ENCODE peak calls at places on chromosomes 6 and 20, in six cellular contexts. I, U, O, V, C and W are unnamed samples. For H3K9me3, the result is how much of the 10 kb centered on the place peaks cover.

GRCh38 chr6:127459231-127459641 is at the start of gene KIAA0408:
- DNase-seq in I (peak), C (peak), U (peak), V (peak), O (peak), W (peak)

GRCh38 chr6:158694913-158695312 is 45.1 kb downstream of the SYTL3 start:
- DNase-seq in V (no peak), C (no peak), I (no peak), U (no peak), O (no peak), W (no peak)

GRCh38 chr6:127051571-127052260 is 66.8 kb upstream of the RSPO3 start:
- DNase-seq in I (no peak), O (no peak), C (peak), V (no peak), U (no peak), W (peak)

GRCh38 chr6:127471379-127472255 is 12.4 kb upstream of the KIAA0408 start:
- DNase-seq in C (peak), V (no peak), O (no peak), I (no peak), U (no peak), W (no peak)

GRCh38 chr20:6836821-6837374 is 69.4 kb downstream of the BMP2 start:
- DNase-seq in I (no peak), C (no peak), U (no peak), V (no peak), O (no peak), W (no peak)

GRCh38 chr6:100808638-100809275 is 72.4 kb downstream of the ASCC3 start:
- DNase-seq in I (no peak), U (no peak), V (no peak), C (peak), O (no peak), W (peak)

GRCh38 chr6:71420693-71421328 is 132.2 kb downstream of the OGFRL1 start:
- DNase-seq in U (peak), V (peak), O (peak), I (peak), C (peak), W (peak)

GRCh38 chr6:114063956-114064355 is 93.0 kb upstream of the HDAC2 start:
- DNase-seq in C (peak), I (no peak), V (no peak), O (no peak), U (no peak), W (no peak)

GRCh38 chr6:90369024-90369519 is 72.4 kb upstream of the BACH2 start:
- DNase-seq in V (peak), U (peak), I (peak), O (peak), C (peak), W (peak)

GRCh38 chr6:170098428-170099170 is 192.3 kb downstream of the DLL1 start:
- DNase-seq in O (no peak), C (no peak), U (no peak), V (peak), I (peak), W (no peak)

GRCh38 chr6:18262812-18263560 is 1.3 kb downstream of the DEK start:
- DNase-seq in C (no peak), V (no peak), U (no peak), I (no peak), O (no peak), W (peak)

GRCh38 chr20:50543326-50543725 is 33.1 kb downstream of the PTPN1 start:
- DNase-seq in O (no peak), C (no peak), V (no peak), U (no peak), I (no peak), W (no peak)

GRCh38 chr20:50548396-50548795 is 38.2 kb downstream of the PTPN1 start:
- DNase-seq in O (no peak), I (no peak), V (no peak), U (no peak), C (no peak), W (no peak)

GRCh38 chr20:50546729-50547314 is 36.6 kb downstream of the PTPN1 start:
- DNase-seq in C (no peak), U (no peak), O (no peak), I (no peak), V (no peak), W (no peak)

GRCh38 chr20:50547956-50548355 is 37.8 kb downstream of the PTPN1 start:
- DNase-seq in O (no peak), C (no peak), I (no peak), U (no peak), V (no peak), W (no peak)

DNA sequence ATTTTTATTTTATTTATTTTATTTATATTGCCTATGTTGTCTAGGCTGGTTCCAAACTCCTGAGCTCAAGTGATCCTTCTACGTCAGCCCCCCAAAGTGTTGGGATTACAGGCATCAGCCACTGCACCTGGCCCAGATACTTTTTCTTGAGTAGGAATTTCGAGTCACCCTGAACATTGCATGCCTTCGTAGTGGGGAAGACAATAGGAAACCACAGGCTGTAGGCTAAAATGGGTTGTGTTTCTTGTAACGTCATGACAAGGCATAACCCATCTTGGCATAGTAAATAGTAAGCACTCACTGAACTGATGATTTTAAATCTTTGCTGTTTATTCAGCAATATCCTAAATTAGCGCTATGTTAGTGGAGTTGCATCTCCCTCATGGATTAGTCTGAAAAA is 34.9 kb downstream of the PTPN1 start:
- DNase-seq in I (no peak), O (no peak), U (no peak), C (peak), V (no peak), W (no peak)
- H3K9me3 ChIP-seq in I (under half), O (under half), U (under half), C (under half), V (under half), W (under half)

GRCh38 chr6:37974381-37974780 is 154.9 kb downstream of the ZFAND3 start:
- DNase-seq in C (no peak), U (no peak), O (no peak), I (no peak), V (no peak), W (no peak)

GRCh38 chr6:37977715-37978114 is 158.2 kb downstream of the ZFAND3 start:
- DNase-seq in V (no peak), U (no peak), O (no peak), I (no peak), C (no peak), W (no peak)

GRCh38 chr6:37971711-37972410 is 152.3 kb downstream of the ZFAND3 start:
- DNase-seq in C (no peak), V (no peak), O (no peak), U (no peak), I (no peak), W (no peak)

GRCh38 chr6:37972994-37973757 is 153.6 kb downstream of the ZFAND3 start:
- DNase-seq in O (no peak), I (no peak), C (no peak), U (no peak), V (no peak), W (no peak)

DNA sequence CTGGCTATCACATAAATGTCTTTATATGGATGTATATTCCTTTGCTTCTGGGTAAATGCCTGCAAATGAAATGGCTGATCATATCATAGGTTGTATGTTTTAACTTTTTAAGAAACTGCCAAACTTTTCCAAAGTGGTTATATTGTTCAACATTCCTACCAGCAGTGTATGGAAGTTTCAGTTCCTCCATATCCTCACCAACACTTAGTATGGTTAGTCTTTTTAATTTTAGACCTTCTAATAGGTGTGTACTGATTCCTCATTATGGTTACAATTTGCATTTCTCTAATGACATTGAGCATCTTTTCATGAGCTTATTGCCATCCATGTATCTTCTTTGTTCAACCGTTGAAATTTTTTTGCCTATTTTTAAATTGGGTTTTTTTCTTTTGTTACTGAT is 155.4 kb downstream of the ZFAND3 start:
- DNase-seq in V (no peak), I (no peak), O (no peak), C (no peak), U (no peak), W (no peak)
- H3K9me3 ChIP-seq in V (under half), I (under half), O (under half), C (under half), U (under half), W (under half)

DNA sequence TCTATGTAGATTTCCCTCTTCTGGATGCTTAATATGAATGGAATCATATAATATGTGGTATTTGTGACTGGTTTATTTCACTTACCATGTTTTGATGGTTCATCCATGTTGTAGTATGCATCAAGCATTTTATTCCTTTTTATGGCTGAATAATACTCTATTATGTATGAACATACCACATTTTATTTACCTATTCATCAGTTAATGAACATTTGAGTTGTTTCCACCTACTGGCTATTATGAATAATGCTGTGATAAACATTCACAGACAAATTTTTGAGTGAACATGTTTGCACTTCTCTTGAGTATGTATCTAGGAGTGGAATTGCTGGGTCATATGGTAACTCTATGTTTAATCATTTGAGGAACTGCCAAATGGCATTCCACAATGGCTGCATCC is 14.9 kb upstream of the ZNF451 start:
- DNase-seq in C (no peak), V (no peak), I (no peak), U (no peak), O (no peak), W (no peak)
- H3K9me3 ChIP-seq in C (under half), V (under half), I (under half), U (under half), O (under half), W (under half)

GRCh38 chr6:31216208-31216898 is 45.9 kb upstream of the POU5F1 start:
- DNase-seq in C (no peak), O (peak), U (no peak), V (no peak), I (no peak), W (peak)
- H3K9me3 ChIP-seq in C (under half), O (under half), U (under half), V (under half), I (under half), W (under half)

DNA sequence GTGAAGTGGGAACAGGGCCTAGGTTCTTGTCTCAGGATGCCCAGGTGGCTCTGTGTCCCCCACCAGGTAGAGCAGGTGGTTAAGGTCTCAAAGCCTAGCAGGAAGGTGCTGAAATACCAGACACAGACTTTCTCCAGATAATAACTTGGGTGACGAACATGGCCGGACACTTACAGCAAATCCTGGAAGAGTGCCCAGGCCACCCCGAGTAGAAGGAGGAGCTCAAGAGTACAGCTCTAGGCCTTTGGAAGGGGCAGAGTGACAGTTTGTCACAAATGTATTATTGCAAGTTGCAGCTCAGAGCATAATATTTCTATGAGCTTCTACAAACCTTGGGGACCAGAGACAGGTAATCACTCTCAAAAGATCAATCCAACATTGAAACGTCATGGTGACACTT is 251.6 kb upstream of the SOX4 start:
- DNase-seq in O (no peak), I (no peak), C (no peak), U (no peak), V (peak), W (no peak)
- H3K9me3 ChIP-seq in O (under half), I (under half), C (under half), U (under half), V (under half), W (under half)

GRCh38 chr6:107401573-107401972 is 57.8 kb downstream of the PDSS2 start:
- DNase-seq in V (no peak), O (no peak), C (no peak), I (no peak), U (no peak), W (no peak)
- H3K9me3 ChIP-seq in V (under half), O (under half), C (under half), I (under half), U (under half), W (under half)

DNA sequence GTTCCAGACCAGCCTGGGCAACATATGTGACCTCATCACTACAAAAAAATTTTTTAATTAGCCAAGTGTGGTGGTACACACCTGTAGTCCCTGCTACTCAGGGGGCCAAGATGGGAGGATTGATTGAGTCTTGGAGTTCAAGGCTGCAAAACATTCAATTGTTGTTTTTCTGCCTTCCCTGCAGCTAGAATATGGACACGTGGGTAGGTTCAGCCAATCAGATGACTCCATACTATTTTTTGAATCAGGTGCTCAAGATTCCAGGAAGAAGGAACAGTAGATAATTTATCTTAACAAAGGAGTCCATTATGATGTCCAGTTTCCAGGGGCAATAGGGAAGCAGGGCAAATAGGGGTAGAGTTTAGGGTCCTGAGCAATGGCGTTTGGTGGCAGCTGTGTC is 2.4 kb upstream of the DEFB119 start:
- DNase-seq in C (no peak), I (no peak), U (no peak), O (no peak), V (no peak), W (no peak)
- H3K9me3 ChIP-seq in C (under half), I (under half), U (under half), O (under half), V (under half), W (under half)

GRCh38 chr20:55744896-55745295 is 260.4 kb downstream of the CBLN4 start:
- DNase-seq in V (no peak), I (peak), O (peak), C (no peak), U (no peak), W (no peak)

GRCh38 chr20:55740076-55740475 is 265.2 kb downstream of the CBLN4 start:
- DNase-seq in O (no peak), V (no peak), C (no peak), U (no peak), I (no peak), W (peak)

GRCh38 chr20:55746723-55747122 is 258.6 kb downstream of the CBLN4 start:
- DNase-seq in I (no peak), C (no peak), O (no peak), V (no peak), U (no peak), W (no peak)

GRCh38 chr20:55745840-55746239 is 259.5 kb downstream of the CBLN4 start:
- DNase-seq in O (no peak), V (no peak), I (no peak), C (no peak), U (no peak), W (no peak)
- H3K9me3 ChIP-seq in O (under half), V (under half), I (under half), C (under half), U (under half), W (under half)

GRCh38 chr20:41599699-41600104 is 18.5 kb downstream of the CHD6 start:
- DNase-seq in O (peak), U (no peak), C (peak), V (no peak), I (no peak), W (no peak)

GRCh38 chr20:41594514-41595322 is 23.5 kb downstream of the CHD6 start:
- DNase-seq in V (no peak), O (no peak), I (no peak), C (no peak), U (no peak), W (no peak)

GRCh38 chr20:41600926-41601631 is 17.1 kb downstream of the CHD6 start:
- DNase-seq in C (no peak), O (no peak), V (no peak), I (no peak), U (no peak), W (no peak)

GRCh38 chr20:41601742-41602141 is 16.4 kb downstream of the CHD6 start:
- DNase-seq in I (no peak), O (no peak), C (no peak), U (no peak), V (no peak), W (no peak)

DNA sequence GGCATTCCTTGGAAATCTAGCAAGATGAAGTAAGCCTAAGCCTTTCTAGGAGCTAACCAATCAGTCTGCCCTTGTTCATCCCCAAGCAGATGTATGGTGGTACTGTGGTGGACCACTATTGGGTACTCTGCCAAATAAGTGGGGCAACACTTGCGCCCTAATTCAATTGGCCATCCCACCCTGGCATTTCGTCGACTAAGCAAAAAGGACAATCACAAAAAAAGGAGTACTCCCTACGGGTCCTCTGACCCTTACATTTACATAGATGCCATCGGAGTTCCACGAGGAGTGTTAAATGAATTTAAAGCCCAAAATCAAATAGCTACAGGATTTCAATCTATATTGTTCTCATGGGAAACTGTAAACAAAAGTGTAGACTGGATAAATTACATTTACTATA is 19.5 kb downstream of the CHD6 start:
- DNase-seq in O (no peak), I (no peak), C (no peak), U (no peak), V (no peak), W (no peak)
- H3K9me3 ChIP-seq in O (under half), I (under half), C (under half), U (under half), V (under half), W (under half)